ENCODE peak calls at places on chromosome 3, in eight cellular contexts. One of them, this sample, is unnamed.

GRCh38 chr3:125048282-125048681 is 7.5 kb downstream of the HEG1 start:
- DNase-seq in type B pancreatic cell: no peak
- DNase-seq in progenitor cell of endocrine pancreas: no peak
- DNase-seq in cardiac fibroblast: peak; percentile 31
- DNase-seq in thyroid gland: no peak
- DNase-seq in neural crest cell: no peak
- DNase-seq in epithelial cell of esophagus: peak; percentile 81
- DNase-seq in heart right ventricle: no peak
- DNase-seq in this sample: no peak

GRCh38 chr3:53046171-53047170 is 598 bp upstream of the SFMBT1 start:
- DNase-seq in epithelial cell of esophagus: peak; percentile 32
- DNase-seq in cardiac fibroblast: peak; percentile 31
- DNase-seq in heart right ventricle: peak; percentile 32
- DNase-seq in progenitor cell of endocrine pancreas: peak; percentile 41
- DNase-seq in thyroid gland: peak; percentile 58
- DNase-seq in type B pancreatic cell: peak; percentile 72
- DNase-seq in neural crest cell: peak; percentile 32
- DNase-seq in this sample: peak; percentile 28

GRCh38 chr3:64244011-64244942 is 19.0 kb upstream of the PRICKLE2 start:
- DNase-seq in neural crest cell: no peak
- DNase-seq in progenitor cell of endocrine pancreas: no peak
- DNase-seq in epithelial cell of esophagus: peak; percentile 63
- DNase-seq in thyroid gland: no peak
- DNase-seq in type B pancreatic cell: no peak
- DNase-seq in cardiac fibroblast: no peak
- DNase-seq in heart right ventricle: no peak
- DNase-seq in this sample: peak; percentile 54

GRCh38 chr3:40096561-40097506 is 212.7 kb upstream of the EIF1B start:
- DNase-seq in heart right ventricle: no peak
- DNase-seq in type B pancreatic cell: no peak
- DNase-seq in progenitor cell of endocrine pancreas: no peak
- DNase-seq in epithelial cell of esophagus: peak; percentile 71
- DNase-seq in neural crest cell: no peak
- DNase-seq in thyroid gland: peak; percentile 79
- DNase-seq in cardiac fibroblast: no peak
- DNase-seq in this sample: no peak

GRCh38 chr3:137692803-137693431 is 71.2 kb upstream of the SOX14 start:
- DNase-seq in cardiac fibroblast: no peak
- DNase-seq in heart right ventricle: no peak
- DNase-seq in progenitor cell of endocrine pancreas: peak; percentile 41
- DNase-seq in thyroid gland: no peak
- DNase-seq in type B pancreatic cell: no peak
- DNase-seq in epithelial cell of esophagus: peak; percentile 41
- DNase-seq in neural crest cell: peak; percentile 38
- DNase-seq in this sample: peak; percentile 55

GRCh38 chr3:146466596-146466995 is 2.8 kb downstream of the PLSCR2 start:
- DNase-seq in type B pancreatic cell: no peak
- DNase-seq in epithelial cell of esophagus: peak; percentile 6
- DNase-seq in thyroid gland: no peak
- DNase-seq in heart right ventricle: no peak
- DNase-seq in progenitor cell of endocrine pancreas: no peak
- DNase-seq in cardiac fibroblast: no peak
- DNase-seq in neural crest cell: no peak
- DNase-seq in this sample: peak; percentile 14

GRCh38 chr3:89261673-89262072 is 154.3 kb downstream of the EPHA3 start:
- DNase-seq in neural crest cell: no peak
- DNase-seq in epithelial cell of esophagus: no peak
- DNase-seq in heart right ventricle: no peak
- DNase-seq in progenitor cell of endocrine pancreas: no peak
- DNase-seq in cardiac fibroblast: no peak
- DNase-seq in thyroid gland: no peak
- DNase-seq in type B pancreatic cell: no peak
- DNase-seq in this sample: no peak

GRCh38 chr3:79038057-79038456 is 729.7 kb downstream of the ROBO1 start:
- DNase-seq in heart right ventricle: no peak
- DNase-seq in cardiac fibroblast: no peak
- DNase-seq in type B pancreatic cell: no peak
- DNase-seq in neural crest cell: no peak
- DNase-seq in progenitor cell of endocrine pancreas: no peak
- DNase-seq in thyroid gland: no peak
- DNase-seq in epithelial cell of esophagus: peak; percentile 18
- DNase-seq in this sample: no peak

GRCh38 chr3:128498127-128498626 is 5.2 kb upstream of the GATA2 start:
- DNase-seq in cardiac fibroblast: no peak
- DNase-seq in type B pancreatic cell: no peak
- DNase-seq in epithelial cell of esophagus: no peak
- DNase-seq in progenitor cell of endocrine pancreas: no peak
- DNase-seq in heart right ventricle: no peak
- DNase-seq in neural crest cell: no peak
- DNase-seq in thyroid gland: no peak
- DNase-seq in this sample: no peak
- TF ChIP-seq CTCF in cardiac fibroblast: no peak
- TF ChIP-seq CTCF in type B pancreatic cell: no peak
- TF ChIP-seq CTCF in epithelial cell of esophagus: no peak
- TF ChIP-seq CTCF in progenitor cell of endocrine pancreas: no peak
- TF ChIP-seq CTCF in heart right ventricle: no peak
- TF ChIP-seq CTCF in neural crest cell: no peak
- TF ChIP-seq CTCF in thyroid gland: no peak
- TF ChIP-seq CTCF in this sample: no peak

DNA sequence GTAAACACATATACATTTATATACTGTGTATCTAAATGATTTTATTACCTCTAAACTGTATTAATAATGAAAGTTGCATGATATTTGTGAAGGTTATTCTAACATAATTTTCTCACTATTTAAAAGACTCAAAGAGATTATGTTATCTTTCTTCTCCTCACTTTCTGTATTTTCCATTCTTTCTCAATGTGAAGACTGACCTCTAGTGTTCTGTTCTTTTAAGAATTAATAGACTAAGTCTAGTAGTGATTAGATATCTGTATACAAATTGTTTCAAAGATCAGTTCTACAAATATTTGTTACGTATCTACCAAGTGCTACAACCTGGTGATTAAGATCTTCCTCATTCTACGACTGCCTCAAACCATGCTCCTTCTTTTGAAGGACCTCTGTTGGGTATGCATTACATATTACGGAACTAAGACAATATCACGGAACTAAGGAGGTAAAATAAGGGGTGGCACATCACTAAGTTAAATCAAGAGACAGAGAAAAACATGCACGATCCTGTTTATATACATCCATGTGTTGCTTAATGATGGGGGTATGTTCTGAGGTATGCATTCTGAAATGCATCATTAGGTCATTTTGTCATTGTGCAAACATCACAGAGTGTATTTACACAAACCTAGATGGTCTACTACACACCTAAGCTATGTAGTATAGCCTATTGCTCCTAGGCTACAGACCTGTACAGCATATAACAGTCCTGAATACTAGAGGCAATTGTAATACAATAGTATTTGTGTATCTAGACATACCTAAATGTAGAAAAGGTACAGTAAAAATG is 161.5 kb upstream of the KBTBD8 start:
- DNase-seq in cardiac fibroblast: no peak
- DNase-seq in type B pancreatic cell: no peak
- DNase-seq in thyroid gland: no peak
- DNase-seq in neural crest cell: no peak
- DNase-seq in heart right ventricle: no peak
- DNase-seq in epithelial cell of esophagus: peak; percentile 24
- DNase-seq in progenitor cell of endocrine pancreas: no peak
- DNase-seq in this sample: no peak
- TF ChIP-seq CTCF in cardiac fibroblast: no peak
- TF ChIP-seq CTCF in type B pancreatic cell: peak; percentile 66
- TF ChIP-seq CTCF in thyroid gland: no peak
- TF ChIP-seq CTCF in neural crest cell: peak; percentile 52
- TF ChIP-seq CTCF in heart right ventricle: peak; percentile 17
- TF ChIP-seq CTCF in epithelial cell of esophagus: no peak
- TF ChIP-seq CTCF in progenitor cell of endocrine pancreas: peak; percentile 34
- TF ChIP-seq CTCF in this sample: no peak

GRCh38 chr3:195248281-195248680 is 22.7 kb downstream of the XXYLT1 start:
- DNase-seq in heart right ventricle: no peak
- DNase-seq in neural crest cell: no peak
- DNase-seq in progenitor cell of endocrine pancreas: no peak
- DNase-seq in thyroid gland: no peak
- DNase-seq in epithelial cell of esophagus: no peak
- DNase-seq in cardiac fibroblast: no peak
- DNase-seq in type B pancreatic cell: no peak
- DNase-seq in this sample: no peak

GRCh38 chr3:195249057-195249770 is 21.7 kb downstream of the XXYLT1 start:
- DNase-seq in type B pancreatic cell: peak; percentile 42
- DNase-seq in neural crest cell: no peak
- DNase-seq in thyroid gland: peak; percentile 1
- DNase-seq in epithelial cell of esophagus: no peak
- DNase-seq in heart right ventricle: peak; percentile 2
- DNase-seq in cardiac fibroblast: no peak
- DNase-seq in progenitor cell of endocrine pancreas: no peak
- DNase-seq in this sample: no peak

GRCh38 chr3:195249858-195250464 is 21.0 kb downstream of the XXYLT1 start:
- DNase-seq in thyroid gland: no peak
- DNase-seq in epithelial cell of esophagus: no peak
- DNase-seq in heart right ventricle: peak; percentile 1
- DNase-seq in type B pancreatic cell: no peak
- DNase-seq in neural crest cell: no peak
- DNase-seq in progenitor cell of endocrine pancreas: no peak
- DNase-seq in cardiac fibroblast: no peak
- DNase-seq in this sample: no peak

GRCh38 chr3:195251336-195252065 is 19.5 kb downstream of the XXYLT1 start:
- DNase-seq in epithelial cell of esophagus: no peak
- DNase-seq in heart right ventricle: peak; percentile 2
- DNase-seq in thyroid gland: no peak
- DNase-seq in neural crest cell: no peak
- DNase-seq in progenitor cell of endocrine pancreas: no peak
- DNase-seq in cardiac fibroblast: no peak
- DNase-seq in type B pancreatic cell: no peak
- DNase-seq in this sample: no peak

DNA sequence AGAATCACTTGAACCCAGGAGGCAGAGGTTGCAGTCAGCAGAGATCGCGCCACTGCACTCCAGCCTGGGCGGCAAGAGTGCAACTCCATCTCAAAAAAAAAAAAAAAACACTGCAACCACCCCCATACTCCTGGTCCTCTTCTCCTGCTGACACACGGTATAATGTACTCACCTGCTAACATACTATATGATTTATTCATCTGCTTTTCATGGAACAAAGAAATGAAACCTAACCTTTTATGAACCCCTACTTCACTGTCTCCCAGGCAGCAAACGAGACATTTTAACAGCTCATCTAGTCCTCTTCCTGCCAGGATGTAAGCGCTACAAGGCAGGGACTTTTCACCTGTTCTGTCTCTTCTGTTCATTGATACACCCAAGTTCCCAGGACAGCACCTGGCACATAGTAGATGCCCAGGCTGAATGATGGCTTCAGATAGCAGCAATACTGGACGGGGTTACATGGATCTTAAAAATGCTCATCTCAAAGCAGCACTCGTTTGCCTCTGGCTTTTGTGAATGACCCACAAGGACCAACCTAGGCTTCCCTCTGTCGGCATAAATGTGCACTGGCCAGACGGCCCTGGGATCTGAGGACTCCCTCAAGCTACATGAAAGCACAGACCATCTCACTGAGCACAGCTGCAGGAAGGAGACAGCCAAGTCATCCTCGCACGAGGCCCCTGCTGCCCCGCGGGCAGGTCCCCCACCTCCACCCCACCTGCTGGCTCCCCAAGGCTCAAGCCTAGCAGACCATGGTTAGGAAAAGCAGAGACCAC is 20.3 kb downstream of the XXYLT1 start:
- DNase-seq in thyroid gland: no peak
- DNase-seq in type B pancreatic cell: no peak
- DNase-seq in neural crest cell: no peak
- DNase-seq in epithelial cell of esophagus: no peak
- DNase-seq in cardiac fibroblast: peak; percentile 46
- DNase-seq in progenitor cell of endocrine pancreas: no peak
- DNase-seq in heart right ventricle: peak; percentile 55
- DNase-seq in this sample: no peak
- TF ChIP-seq CTCF in thyroid gland: peak; percentile 6
- TF ChIP-seq CTCF in type B pancreatic cell: peak; percentile 24
- TF ChIP-seq CTCF in neural crest cell: peak; percentile 14
- TF ChIP-seq CTCF in epithelial cell of esophagus: no peak
- TF ChIP-seq CTCF in cardiac fibroblast: peak; percentile 54
- TF ChIP-seq CTCF in progenitor cell of endocrine pancreas: no peak
- TF ChIP-seq CTCF in heart right ventricle: peak; percentile 47
- TF ChIP-seq CTCF in this sample: no peak

DNA sequence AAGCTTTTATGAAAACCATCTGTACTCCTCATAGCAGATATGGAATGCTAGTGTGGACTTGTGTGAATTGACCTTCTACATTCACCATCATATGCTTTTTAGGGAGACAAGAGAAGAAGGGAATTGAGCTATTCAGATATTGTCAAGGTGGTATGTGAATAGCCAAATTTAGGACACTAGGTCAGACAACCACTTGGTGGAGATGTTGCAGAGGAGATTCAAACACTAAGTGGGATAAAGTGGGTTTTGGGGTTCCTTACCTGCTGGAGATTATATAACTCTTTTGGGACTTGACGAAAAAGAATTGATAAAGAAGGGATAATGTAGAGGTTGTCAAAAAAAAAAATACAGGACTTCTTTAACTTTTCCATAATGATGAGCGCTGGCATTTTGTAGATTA is 231.8 kb upstream of the THRB start:
- DNase-seq in epithelial cell of esophagus: no peak
- DNase-seq in neural crest cell: no peak
- DNase-seq in thyroid gland: no peak
- DNase-seq in type B pancreatic cell: no peak
- DNase-seq in heart right ventricle: no peak
- DNase-seq in cardiac fibroblast: no peak
- DNase-seq in progenitor cell of endocrine pancreas: no peak
- DNase-seq in this sample: no peak
- TF ChIP-seq CTCF in epithelial cell of esophagus: no peak
- TF ChIP-seq CTCF in neural crest cell: no peak
- TF ChIP-seq CTCF in thyroid gland: no peak
- TF ChIP-seq CTCF in type B pancreatic cell: no peak
- TF ChIP-seq CTCF in heart right ventricle: no peak
- TF ChIP-seq CTCF in cardiac fibroblast: no peak
- TF ChIP-seq CTCF in progenitor cell of endocrine pancreas: no peak
- TF ChIP-seq CTCF in this sample: no peak